ENCODE peak calls at places on chromosome 12, in five cellular contexts. V is H1, A is HepG2, L is K562, J is GM12878. X is an unnamed sample.

GRCh38 chr12:81668475-81668874 is 90.7 kb downstream of the PPFIA2 start:
- DNase-seq in J (no peak), L (no peak), V (no peak), A (no peak), X (peak)

GRCh38 chr12:40769846-40770245 is 77.6 kb downstream of the CNTN1 start:
- DNase-seq in L (no peak), A (no peak), J (no peak), V (no peak), X (no peak)

GRCh38 chr12:6750506-6750905 is 2.4 kb downstream of the MLF2 start:
- DNase-seq in L (no peak), V (no peak), J (no peak), A (no peak), X (no peak)

GRCh38 chr12:85805654-85806053 is 30.6 kb downstream of the RASSF9 start:
- DNase-seq in L (no peak), J (no peak), A (no peak), V (no peak), X (no peak)

GRCh38 chr12:9866786-9867379 is 2.3 kb downstream of the CLEC2B start:
- DNase-seq in A (no peak), V (no peak), L (no peak), J (no peak), X (no peak)

GRCh38 chr12:121611306-121611705 is 15.0 kb upstream of the ORAI1 start:
- DNase-seq in J (no peak), V (peak), A (no peak), L (peak), X (no peak)

GRCh38 chr12:57127101-57127709 is 1.1 kb upstream of the LRP1 start:
- DNase-seq in J (no peak), L (peak), V (peak), A (peak), X (peak)

GRCh38 chr12:1306096-1306495 is 288.3 kb downstream of the FBXL14 start:
- DNase-seq in L (no peak), V (no peak), J (no peak), A (no peak), X (no peak)

GRCh38 chr12:8655421-8655820 is 7.2 kb downstream of the MFAP5 start:
- DNase-seq in A (no peak), J (no peak), V (no peak), L (no peak), X (no peak)

GRCh38 chr12:22971771-22972191 is 346.8 kb downstream of the ETNK1 start:
- DNase-seq in L (no peak), J (no peak), A (no peak), V (no peak), X (no peak)

GRCh38 chr12:128766738-128767501 is 56.8 kb downstream of the SLC15A4 start:
- DNase-seq in V (no peak), L (no peak), A (no peak), J (no peak), X (no peak)

GRCh38 chr12:128772249-128772648 is 51.5 kb downstream of the SLC15A4 start:
- DNase-seq in J (no peak), A (no peak), V (no peak), L (no peak), X (no peak)

GRCh38 chr12:128767518-128767917 is 56.2 kb downstream of the SLC15A4 start:
- DNase-seq in L (no peak), V (no peak), J (no peak), A (no peak), X (no peak)

DNA sequence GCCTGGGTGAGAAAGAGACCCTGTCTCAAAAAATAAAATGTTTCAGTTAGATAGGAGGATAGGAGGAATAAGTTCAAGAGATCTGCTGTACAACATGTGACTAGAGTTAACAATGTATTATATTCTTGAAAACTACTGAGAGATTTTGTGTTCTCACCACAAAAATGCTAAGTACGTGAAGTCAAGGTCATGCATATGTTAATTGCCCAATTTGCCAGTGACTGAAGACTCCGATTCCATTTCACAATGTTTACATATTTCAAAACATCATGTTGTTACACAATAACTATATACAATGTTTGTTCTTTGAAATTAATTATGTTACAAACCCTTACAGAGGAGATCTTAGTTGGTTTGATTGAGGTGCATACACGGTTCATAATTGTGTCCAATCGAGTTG is 52.1 kb downstream of the SLC15A4 start:
- DNase-seq in A (peak), J (no peak), V (no peak), L (no peak), X (no peak)
- TF ChIP-seq HDAC2 in A (no peak), J (no peak), V (no peak), L (no peak), X (no peak)

DNA sequence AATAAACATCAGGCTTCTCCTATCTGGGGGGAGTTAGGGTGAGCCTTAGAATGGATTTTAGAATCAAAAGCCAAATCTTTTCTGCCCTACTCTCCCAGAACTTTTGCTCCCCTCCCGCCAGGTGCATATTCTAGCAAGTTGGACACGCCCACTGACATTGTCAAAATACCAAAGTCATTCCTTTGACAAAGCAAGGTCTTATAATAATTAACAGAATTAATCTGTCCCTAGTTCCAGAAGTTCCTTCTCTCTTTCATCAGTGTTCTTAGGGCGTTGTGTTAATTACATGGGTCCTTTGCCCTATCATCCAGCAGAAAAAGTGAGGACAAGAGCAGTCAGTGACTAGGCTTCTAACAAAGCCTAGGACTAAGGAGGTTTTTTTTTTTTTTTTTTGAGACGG is 2.4 kb downstream of the PRR13 start:
- DNase-seq in L (no peak), A (peak), V (no peak), J (no peak), X (no peak)
- TF ChIP-seq RFX5 in L (no peak), A (no peak), V (no peak), J (no peak), X (no peak)

GRCh38 chr12:99810718-99811593 is 163.4 kb downstream of the GARIN6 start:
- DNase-seq in V (no peak), J (no peak), L (no peak), A (peak), X (peak)
- TF ChIP-seq HDAC2 in V (no peak), J (no peak), L (no peak), A (no peak), X (no peak)

GRCh38 chr12:131151558-131152345 is 198.0 kb downstream of the ADGRD1 start:
- DNase-seq in V (no peak), A (no peak), L (no peak), J (no peak), X (no peak)
- TF ChIP-seq RFX5 in V (no peak), A (no peak), L (no peak), J (no peak), X (no peak)

DNA sequence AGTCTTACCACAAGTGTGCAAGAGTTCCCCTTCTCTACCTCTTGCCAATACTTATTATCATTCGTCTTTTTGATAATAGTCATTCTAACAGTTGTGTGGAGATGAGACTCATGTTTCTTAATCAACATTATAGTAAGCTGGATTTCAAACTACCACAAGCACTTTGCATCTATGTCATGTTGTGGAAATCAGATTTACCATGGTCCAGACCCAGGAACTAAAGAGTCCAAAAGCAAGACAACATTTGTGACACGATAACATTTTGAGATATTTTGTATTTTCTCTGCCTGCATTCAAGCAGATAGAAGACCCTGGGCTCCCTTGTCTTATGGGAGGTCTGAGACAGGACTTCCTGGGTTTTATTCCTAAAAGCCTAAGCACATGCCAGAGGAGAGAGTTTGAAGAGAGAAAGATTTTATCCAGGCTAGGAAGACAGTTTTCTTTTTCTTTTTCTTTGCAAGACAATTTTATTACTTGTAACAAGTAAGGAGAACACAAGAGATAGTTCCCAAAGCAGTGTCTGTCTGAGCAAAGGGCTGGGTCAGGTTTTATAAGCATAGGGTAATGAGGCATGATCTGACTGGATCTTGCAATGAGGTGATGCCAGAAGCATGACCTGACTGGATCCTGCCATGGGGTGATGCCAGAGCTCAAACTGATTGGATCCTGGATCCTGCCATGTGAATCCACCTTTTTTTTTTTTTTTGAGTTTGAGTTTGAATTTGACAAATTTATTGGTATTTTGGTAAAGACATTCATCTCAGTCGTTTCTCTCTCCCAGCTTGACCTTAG is 180.5 kb upstream of the HMGA2 start:
- DNase-seq in L (no peak), A (no peak), V (no peak), J (no peak), X (no peak)
- TF ChIP-seq HDAC2 in L (no peak), A (no peak), V (no peak), J (no peak), X (no peak)

DNA sequence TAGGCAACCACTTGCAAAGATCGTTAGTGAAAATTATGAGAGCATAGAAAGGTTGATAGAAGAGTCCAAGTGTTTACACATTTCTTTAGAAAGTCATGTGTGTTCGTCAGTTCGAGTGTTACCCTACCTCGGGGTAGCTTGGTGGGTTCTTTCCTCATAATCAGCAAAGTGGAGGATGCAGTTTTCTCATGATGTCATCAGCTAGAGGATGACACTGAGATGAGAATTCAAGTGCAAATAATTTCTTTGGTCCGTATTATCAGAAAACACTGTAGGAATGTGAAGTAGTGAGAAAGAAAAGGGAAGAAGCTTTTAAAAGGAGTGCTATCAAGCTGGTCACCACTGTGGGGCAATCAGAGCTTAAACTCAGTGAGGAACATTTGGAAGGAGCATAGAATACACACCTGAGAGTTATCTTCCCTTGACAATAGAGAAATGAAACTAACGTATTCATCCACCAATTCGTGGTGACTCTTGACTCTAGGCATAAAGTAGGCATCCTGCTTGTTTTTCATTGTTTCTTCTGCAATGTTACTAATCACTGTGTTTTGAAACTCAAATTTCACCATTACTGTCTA is 1340.9 kb upstream of the TMEM132C start:
- DNase-seq in V (no peak), A (no peak), J (peak), L (no peak), X (no peak)
- TF ChIP-seq RFX5 in V (no peak), A (no peak), J (no peak), L (no peak), X (no peak)

GRCh38 chr12:16184691-16185090 is 92.8 kb downstream of the SLC15A5 start:
- DNase-seq in L (no peak), V (no peak), J (no peak), A (no peak), X (no peak)
- TF ChIP-seq HDAC2 in L (no peak), V (no peak), J (no peak), A (no peak), X (no peak)

DNA sequence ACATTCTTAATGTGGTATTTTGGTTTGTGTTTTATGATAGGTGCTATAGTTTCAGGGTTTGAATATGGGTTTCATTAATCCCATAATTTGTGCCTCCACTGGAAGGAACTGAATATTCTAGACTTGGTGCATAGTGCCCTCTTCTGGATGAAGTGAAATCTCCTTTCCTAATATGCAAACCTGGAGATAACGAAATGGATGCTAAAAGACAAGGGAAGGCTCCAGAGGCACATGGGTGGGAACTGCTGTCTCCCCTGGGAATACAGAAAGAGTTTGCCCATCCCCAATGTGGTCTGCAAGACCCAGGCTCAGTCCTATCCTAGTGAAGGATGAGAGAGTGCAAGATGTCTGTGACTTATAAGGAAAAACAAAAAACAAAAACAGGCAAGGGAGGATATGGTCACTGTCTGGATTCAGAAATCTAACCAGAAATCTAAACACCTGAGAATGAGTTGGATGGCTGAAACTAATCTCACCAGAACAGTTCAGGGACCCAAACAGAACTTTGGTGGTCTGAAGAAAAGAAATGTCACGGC is 142.3 kb upstream of the TMPO start:
- DNase-seq in V (no peak), A (peak), J (no peak), L (peak), X (peak)
- TF ChIP-seq RFX5 in V (no peak), A (no peak), J (no peak), L (no peak), X (no peak)

GRCh38 chr12:124737040-124737419 is 126.6 kb downstream of the SCARB1 start:
- DNase-seq in L (no peak), V (no peak), A (no peak), J (no peak), X (no peak)
- TF ChIP-seq HDAC2 in L (no peak), V (no peak), A (no peak), J (no peak), X (no peak)

GRCh38 chr12:19482551-19483109 is 43.3 kb downstream of the AEBP2 start:
- DNase-seq in L (no peak), V (peak), J (peak), A (no peak), X (no peak)
- TF ChIP-seq RFX5 in L (no peak), V (no peak), J (no peak), A (no peak), X (no peak)